ENCODE peak calls at places on chromosome 19, in four cellular contexts. One of them, this sample, is unnamed.

GRCh38 chr19:35509861-35510625 is 3.4 kb downstream of the DMKN start:
- DNase-seq in IMR-90: peak
- DNase-seq in mesendoderm: peak
- DNase-seq in H9: peak
- DNase-seq in this sample: peak

GRCh38 chr19:35306473-35307246 is 14.7 kb downstream of the MAG start:
- DNase-seq in IMR-90: no peak
- DNase-seq in H9: peak
- DNase-seq in mesendoderm: peak
- DNase-seq in this sample: peak

GRCh38 chr19:13002970-13003540 is 7.8 kb downstream of the NFIX start:
- DNase-seq in mesendoderm: no peak
- DNase-seq in H9: no peak
- DNase-seq in IMR-90: no peak
- DNase-seq in this sample: no peak

GRCh38 chr19:41588497-41589209 is 12.7 kb downstream of the CEACAM21 start:
- DNase-seq in mesendoderm: peak
- DNase-seq in IMR-90: peak
- DNase-seq in H9: no peak
- DNase-seq in this sample: peak

GRCh38 chr19:51142119-51142518 is at the start of gene SIGLEC7:
- DNase-seq in IMR-90: no peak
- DNase-seq in mesendoderm: no peak
- DNase-seq in H9: no peak
- DNase-seq in this sample: no peak

GRCh38 chr19:4507150-4507452 is 11.2 kb downstream of the PLIN4 start:
- DNase-seq in IMR-90: no peak
- DNase-seq in mesendoderm: no peak
- DNase-seq in H9: no peak
- DNase-seq in this sample: no peak

GRCh38 chr19:50729894-50730293 is 6.7 kb downstream of the CLEC11A start:
- DNase-seq in IMR-90: no peak
- DNase-seq in mesendoderm: no peak
- DNase-seq in H9: no peak
- DNase-seq in this sample: no peak

GRCh38 chr19:55603581-55604292 is 1.7 kb upstream of the ZNF865 start:
- DNase-seq in mesendoderm: peak
- DNase-seq in IMR-90: no peak
- DNase-seq in H9: peak
- DNase-seq in this sample: peak

GRCh38 chr19:6564393-6564792 is 26.6 kb downstream of the CD70 start:
- DNase-seq in mesendoderm: peak
- DNase-seq in H9: no peak
- DNase-seq in IMR-90: no peak
- DNase-seq in this sample: no peak

GRCh38 chr19:13172335-13173128 is 22.3 kb downstream of the IER2 start:
- DNase-seq in IMR-90: peak
- DNase-seq in mesendoderm: no peak
- DNase-seq in H9: no peak
- DNase-seq in this sample: peak

GRCh38 chr19:33390120-33390907 is 16.8 kb downstream of the CEBPG start:
- DNase-seq in mesendoderm: no peak
- DNase-seq in IMR-90: no peak
- DNase-seq in H9: no peak
- DNase-seq in this sample: no peak

GRCh38 chr19:36198116-36198515 is 16.3 kb downstream of the ZNF565 start:
- DNase-seq in mesendoderm: no peak
- DNase-seq in IMR-90: no peak
- DNase-seq in H9: no peak
- DNase-seq in this sample: no peak

GRCh38 chr19:54418030-54418929 is 3.0 kb downstream of the TTYH1 start:
- DNase-seq in IMR-90: peak
- DNase-seq in H9: no peak
- DNase-seq in mesendoderm: peak
- DNase-seq in this sample: no peak

GRCh38 chr19:10421240-10421948 is 1.1 kb downstream of the PDE4A start:
- DNase-seq in H9: no peak
- DNase-seq in mesendoderm: no peak
- DNase-seq in IMR-90: no peak
- DNase-seq in this sample: no peak

GRCh38 chr19:10228925-10229324 is 2.2 kb downstream of the S1PR2 start:
- DNase-seq in IMR-90: peak
- DNase-seq in mesendoderm: peak
- DNase-seq in H9: peak
- DNase-seq in this sample: peak

GRCh38 chr19:40521276-40521675 is 54.5 kb downstream of the SPTBN4 start:
- DNase-seq in H9: no peak
- DNase-seq in mesendoderm: no peak
- DNase-seq in IMR-90: peak
- DNase-seq in this sample: peak

GRCh38 chr19:51702103-51702753 is 9.1 kb downstream of the SPACA6 start:
- DNase-seq in H9: peak
- DNase-seq in IMR-90: peak
- DNase-seq in mesendoderm: peak
- DNase-seq in this sample: peak

GRCh38 chr19:54478677-54479266 is 5.7 kb upstream of the CDC42EP5 start:
- DNase-seq in H9: peak
- DNase-seq in IMR-90: peak
- DNase-seq in mesendoderm: peak
- DNase-seq in this sample: no peak

GRCh38 chr19:7540761-7541480 is 5.4 kb downstream of the PNPLA6 start:
- DNase-seq in mesendoderm: peak
- DNase-seq in IMR-90: peak
- DNase-seq in H9: peak
- DNase-seq in this sample: no peak

DNA sequence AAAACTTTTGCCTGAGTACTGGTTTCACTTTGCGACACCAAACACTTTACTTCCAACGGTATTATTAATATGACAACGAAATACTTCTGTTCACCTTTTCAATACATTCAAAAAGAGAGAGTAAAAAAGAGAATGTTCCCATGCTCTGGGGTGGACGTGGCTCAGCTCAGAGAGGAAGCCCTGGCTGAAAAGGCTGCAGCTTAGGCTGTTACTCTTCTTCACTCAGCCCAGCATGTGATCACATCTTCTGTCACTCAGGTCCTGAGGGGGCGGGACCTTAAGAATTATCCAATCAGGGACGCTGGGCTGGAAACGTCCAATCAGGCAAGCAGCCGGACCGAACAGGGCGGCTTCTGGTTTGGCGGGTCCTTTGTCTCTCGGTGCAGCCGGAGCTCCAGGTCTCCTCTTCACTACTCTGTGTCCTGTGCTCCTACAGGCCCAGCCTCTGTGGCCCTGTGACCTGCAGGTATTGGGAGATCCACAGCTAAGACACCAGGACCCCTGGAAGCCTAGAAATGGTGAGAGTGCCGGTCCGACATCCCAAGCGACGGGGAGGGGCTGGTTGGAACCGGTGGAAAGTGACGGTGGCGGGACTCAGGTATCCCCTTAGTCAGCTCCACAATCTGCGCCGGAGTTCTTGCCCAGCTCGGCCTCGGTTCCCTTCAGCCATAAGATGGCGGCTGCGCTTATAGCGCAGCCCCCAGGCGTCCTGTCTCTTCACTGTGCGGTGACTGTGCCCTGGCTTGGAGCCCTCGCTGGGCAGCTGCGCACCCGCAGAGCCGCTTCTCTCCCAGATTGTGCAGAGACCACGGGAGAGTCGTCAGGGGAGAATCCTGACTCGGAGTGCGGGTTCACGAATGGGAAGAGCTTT is at the start of gene ZNF93:
- DNase-seq in H9: peak
- DNase-seq in mesendoderm: peak
- DNase-seq in IMR-90: peak
- DNase-seq in this sample: peak
- H2BK120ac ChIP-seq in H9: peak
- H2BK120ac ChIP-seq in mesendoderm: peak
- H2BK120ac ChIP-seq in IMR-90: no peak
- H2BK120ac ChIP-seq in this sample: peak

GRCh38 chr19:38388310-38389100 is at the start of gene SPRED3:
- DNase-seq in H9: no peak
- DNase-seq in IMR-90: peak
- DNase-seq in mesendoderm: no peak
- DNase-seq in this sample: no peak
- H3K4ac ChIP-seq in H9: no peak
- H3K4ac ChIP-seq in IMR-90: peak
- H3K4ac ChIP-seq in mesendoderm: no peak
- H3K4ac ChIP-seq in this sample: no peak

DNA sequence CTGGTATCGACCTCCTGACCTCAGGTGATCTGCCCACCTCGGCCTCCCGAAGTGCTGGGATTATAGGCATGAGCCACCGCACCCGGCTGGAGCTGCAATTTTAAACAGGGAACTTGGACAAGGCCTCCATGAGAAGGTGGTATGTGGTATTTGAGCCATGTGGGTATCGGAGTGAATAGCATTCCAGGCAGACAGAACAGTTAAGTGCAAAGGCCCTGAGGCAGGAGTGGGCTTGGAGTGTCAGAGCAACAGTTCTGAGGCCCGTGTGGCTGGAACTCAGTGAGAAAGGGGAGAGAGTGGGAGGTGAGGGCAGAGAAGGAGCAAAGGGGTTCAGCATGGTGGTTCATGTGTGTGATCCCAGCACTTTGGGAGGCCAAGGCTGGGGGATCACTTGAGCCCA is 2.9 kb downstream of the RCN3 start:
- DNase-seq in mesendoderm: no peak
- DNase-seq in IMR-90: no peak
- DNase-seq in H9: no peak
- DNase-seq in this sample: peak
- H2BK120ac ChIP-seq in mesendoderm: no peak
- H2BK120ac ChIP-seq in IMR-90: no peak
- H2BK120ac ChIP-seq in H9: no peak
- H2BK120ac ChIP-seq in this sample: no peak

GRCh38 chr19:1486720-1487575 is 3.2 kb downstream of the PCSK4 start:
- DNase-seq in H9: peak
- DNase-seq in mesendoderm: no peak
- DNase-seq in IMR-90: no peak
- DNase-seq in this sample: no peak
- H3K4ac ChIP-seq in H9: no peak
- H3K4ac ChIP-seq in mesendoderm: no peak
- H3K4ac ChIP-seq in IMR-90: no peak
- H3K4ac ChIP-seq in this sample: no peak

GRCh38 chr19:38163419-38164290 is 60.4 kb downstream of the DPF1 start:
- DNase-seq in H9: no peak
- DNase-seq in IMR-90: no peak
- DNase-seq in mesendoderm: no peak
- DNase-seq in this sample: no peak
- H2BK120ac ChIP-seq in H9: no peak
- H2BK120ac ChIP-seq in IMR-90: no peak
- H2BK120ac ChIP-seq in mesendoderm: no peak
- H2BK120ac ChIP-seq in this sample: no peak